ENCODE peak calls at places on chromosomes 1 and 21, in eight cellular contexts. K is stimulated activated CD8-positive, alpha-beta memory T cell treated with anti-CD3 and anti-CD28 coated beads, Interleukin-7, amount 100 ng/mL, for 1 hour; G is AG08395; B is iPS-NIHi11; N is T-helper 2 cell; X is H9; Q is Caki2; C is AG09309. Z is an unnamed sample.

GRCh38 chr1:68346192-68346808 is 103.5 kb downstream of the RPE65 start:
- DNase-seq in Q (peak; percentile 6), N (no peak), C (no peak), G (peak; percentile 23), B (peak; percentile 18), K (no peak), X (no peak), Z (no peak)

GRCh38 chr1:151838491-151839412 is 868 bp downstream of the C2CD4D start:
- DNase-seq in B (peak; percentile 60), C (no peak), K (no peak), N (no peak), G (no peak), X (no peak), Q (no peak), Z (no peak)

GRCh38 chr21:19995253-19995652 is 1003.0 kb upstream of the NCAM2 start:
- DNase-seq in B (no peak), C (no peak), G (no peak), K (no peak), N (no peak), Q (no peak), X (no peak), Z (no peak)

GRCh38 chr21:41064325-41064724 is 103.6 kb upstream of the BACE2 start:
- DNase-seq in C (no peak), K (no peak), N (no peak), G (peak; percentile 42), X (no peak), Q (no peak), B (no peak), Z (no peak)

GRCh38 chr1:110412576-110412975 is 5.1 kb upstream of the LAMTOR5 start:
- DNase-seq in N (peak; percentile 21), X (peak; percentile 82), C (no peak), B (peak; percentile 70), Q (peak; percentile 49), K (peak; percentile 32), G (peak; percentile 80), Z (peak; percentile 83)

GRCh38 chr21:43204638-43205037 is 35.8 kb downstream of the CRYAA start:
- DNase-seq in B (no peak), X (no peak), Q (no peak), C (no peak), N (no peak), G (no peak), K (no peak), Z (no peak)

GRCh38 chr21:42563261-42564045 is 49.8 kb downstream of the SLC37A1 start:
- DNase-seq in Q (no peak), B (no peak), X (no peak), K (no peak), C (no peak), N (no peak), G (no peak), Z (no peak)

GRCh38 chr1:37498872-37499617 is 15.5 kb downstream of the MEAF6 start:
- DNase-seq in N (no peak), B (no peak), Q (no peak), K (no peak), C (no peak), G (peak; percentile 54), X (no peak), Z (peak; percentile 42)

GRCh38 chr1:15075812-15076211 is 77.7 kb upstream of the TMEM51 start:
- DNase-seq in N (no peak), X (no peak), G (no peak), K (no peak), C (no peak), B (no peak), Q (no peak), Z (no peak)

GRCh38 chr1:11845641-11846335 is 1.8 kb downstream of the NPPA start:
- DNase-seq in K (no peak), G (no peak), X (no peak), Q (peak; percentile 8), N (no peak), C (no peak), B (peak; percentile 77), Z (no peak)

GRCh38 chr1:165949335-165950130 is 122.1 kb downstream of the UCK2 start:
- DNase-seq in K (no peak), N (no peak), Q (no peak), G (peak; percentile 32), B (peak; percentile 79), X (peak; percentile 56), C (no peak), Z (peak; percentile 23)

GRCh38 chr21:41956926-41957729 is 3.3 kb upstream of the C2CD2 start:
- DNase-seq in G (peak; percentile 73), Q (peak; percentile 52), C (peak; percentile 50), B (no peak), X (no peak), K (no peak), N (no peak), Z (peak; percentile 76)

GRCh38 chr21:38181101-38181500 is 75.7 kb upstream of the KCNJ15 start:
- DNase-seq in Q (no peak), B (no peak), K (no peak), C (no peak), N (no peak), G (peak; percentile 58), X (no peak), Z (peak; percentile 42)

GRCh38 chr1:154324669-154325582 is at the start of gene ATP8B2:
- DNase-seq in C (no peak), Q (peak; percentile 73), K (peak; percentile 63), G (peak; percentile 86), X (peak; percentile 90), N (peak; percentile 73), B (peak; percentile 94), Z (peak; percentile 84)

Z was measured in Daoy.